ENCODE peak calls at places on chromosomes 12 and 14, in eight cellular contexts. B is H9; G is Panc1; F is upper lobe of right lung; H is CD4-positive, CD25-positive, alpha-beta regulatory T cell; Y is psoas muscle; M is heart left ventricle; K is BE2C. R is an unnamed sample. For H3K4me1, the result is how much of the 10 kb centered on the place peaks cover.

GRCh38 chr12:6065872-6066217 is 58.6 kb downstream of the VWF start:
- DNase-seq in B (no peak), G (no peak), F (no peak), H (no peak), Y (no peak), M (no peak), K (no peak), R (no peak)

GRCh38 chr14:54893151-54893760 is 9.4 kb downstream of the GCH1 start:
- DNase-seq in B (no peak), G (no peak), F (no peak), H (no peak), Y (no peak), M (no peak), K (peak), R (no peak)

GRCh38 chr14:76564471-76565119 is 188.7 kb downstream of the ESRRB start:
- DNase-seq in B (peak), G (no peak), F (no peak), H (no peak), Y (no peak), M (no peak), K (peak), R (peak)

GRCh38 chr12:23066095-23066494 is 441.1 kb downstream of the ETNK1 start:
- DNase-seq in B (no peak), G (no peak), F (no peak), H (no peak), Y (no peak), M (no peak), K (no peak), R (no peak)

GRCh38 chr14:90426663-90427062 is 29.8 kb downstream of the CALM1 start:
- DNase-seq in B (no peak), G (no peak), F (no peak), H (no peak), Y (no peak), M (peak), K (peak), R (no peak)

GRCh38 chr12:57231276-57232021 is 1.9 kb downstream of the SHMT2 start:
- DNase-seq in B (no peak), G (no peak), F (no peak), H (no peak), Y (no peak), M (no peak), K (no peak), R (no peak)

GRCh38 chr14:64114166-64114565 is 180.0 kb downstream of the ESR2 start:
- DNase-seq in B (peak), G (no peak), F (no peak), H (no peak), Y (peak), M (no peak), K (no peak), R (no peak)

GRCh38 chr14:60272177-60272576 is 23.2 kb downstream of the PPM1A start:
- DNase-seq in B (no peak), G (no peak), F (no peak), H (no peak), Y (no peak), M (no peak), K (no peak), R (no peak)

GRCh38 chr14:23182372-23183014 is 967 bp downstream of the SLC7A8 start:
- DNase-seq in B (peak), G (no peak), F (peak), H (peak), Y (peak), M (no peak), K (no peak), R (no peak)

GRCh38 chr12:102950107-102950949 is 7.1 kb upstream of the ASCL1 start:
- DNase-seq in B (peak), G (no peak), F (no peak), H (no peak), Y (no peak), M (no peak), K (peak), R (no peak)

GRCh38 chr14:47674546-47675238 is 713 bp downstream of the MDGA2 start:
- DNase-seq in B (peak), G (no peak), F (peak), H (no peak), Y (no peak), M (no peak), K (peak), R (no peak)

GRCh38 chr12:108642269-108642870 is 8.7 kb upstream of the SELPLG start:
- DNase-seq in B (no peak), G (no peak), F (no peak), H (no peak), Y (no peak), M (no peak), K (no peak), R (no peak)
- H3K4me1 ChIP-seq in B (under half), G (under half), F (half or more), H (under half), Y (under half), M (half or more), K (under half), R (under half)

GRCh38 chr12:108784270-108784669 is 53.0 kb upstream of the CORO1C start:
- DNase-seq in B (no peak), G (no peak), F (no peak), H (no peak), Y (no peak), M (no peak), K (no peak), R (no peak)
- H3K4me1 ChIP-seq in B (under half), G (under half), F (under half), H (under half), Y (under half), M (half or more), K (under half), R (under half)

GRCh38 chr12:93710574-93710926 is 33.4 kb downstream of the CRADD start:
- DNase-seq in B (no peak), G (no peak), F (no peak), H (no peak), Y (no peak), M (no peak), K (no peak), R (no peak)

GRCh38 chr12:93713060-93713459 is 35.9 kb downstream of the CRADD start:
- DNase-seq in B (no peak), G (no peak), F (no peak), H (no peak), Y (no peak), M (no peak), K (no peak), R (no peak)

GRCh38 chr12:93714382-93714781 is 37.2 kb downstream of the CRADD start:
- DNase-seq in B (no peak), G (peak), F (no peak), H (no peak), Y (no peak), M (no peak), K (no peak), R (no peak)

GRCh38 chr12:93712204-93712603 is 35.0 kb downstream of the CRADD start:
- DNase-seq in B (no peak), G (no peak), F (no peak), H (no peak), Y (no peak), M (no peak), K (no peak), R (no peak)

DNA sequence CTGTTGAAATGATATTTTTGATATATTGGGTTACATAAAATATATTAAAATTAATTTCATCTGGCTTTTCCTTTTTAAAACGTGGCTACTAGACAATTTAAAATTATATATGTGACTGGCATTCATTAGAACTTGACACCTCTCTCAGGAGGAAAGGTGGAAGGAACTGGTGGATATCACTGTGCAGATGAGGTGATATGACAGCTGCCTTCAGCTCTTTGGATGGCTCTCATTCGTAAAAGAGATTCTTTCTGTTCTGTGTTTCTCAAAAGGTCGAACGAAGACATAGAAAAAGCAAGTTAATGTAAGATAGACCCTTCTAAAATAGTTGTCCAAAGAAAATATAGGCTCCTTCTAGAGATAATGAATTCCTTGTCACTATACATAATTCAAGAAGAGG is 36.6 kb downstream of the CRADD start:
- DNase-seq in B (no peak), G (no peak), F (no peak), H (no peak), Y (no peak), M (no peak), K (no peak), R (no peak)
- H3K4me1 ChIP-seq in B (under half), G (under half), F (under half), H (under half), Y (under half), M (under half), K (under half), R (under half)

GRCh38 chr12:3164454-3165310 is 87.5 kb downstream of the TSPAN9 start:
- DNase-seq in B (no peak), G (no peak), F (no peak), H (no peak), Y (no peak), M (no peak), K (no peak), R (no peak)
- H3K4me1 ChIP-seq in B (under half), G (under half), F (under half), H (under half), Y (under half), M (under half), K (under half), R (under half)

DNA sequence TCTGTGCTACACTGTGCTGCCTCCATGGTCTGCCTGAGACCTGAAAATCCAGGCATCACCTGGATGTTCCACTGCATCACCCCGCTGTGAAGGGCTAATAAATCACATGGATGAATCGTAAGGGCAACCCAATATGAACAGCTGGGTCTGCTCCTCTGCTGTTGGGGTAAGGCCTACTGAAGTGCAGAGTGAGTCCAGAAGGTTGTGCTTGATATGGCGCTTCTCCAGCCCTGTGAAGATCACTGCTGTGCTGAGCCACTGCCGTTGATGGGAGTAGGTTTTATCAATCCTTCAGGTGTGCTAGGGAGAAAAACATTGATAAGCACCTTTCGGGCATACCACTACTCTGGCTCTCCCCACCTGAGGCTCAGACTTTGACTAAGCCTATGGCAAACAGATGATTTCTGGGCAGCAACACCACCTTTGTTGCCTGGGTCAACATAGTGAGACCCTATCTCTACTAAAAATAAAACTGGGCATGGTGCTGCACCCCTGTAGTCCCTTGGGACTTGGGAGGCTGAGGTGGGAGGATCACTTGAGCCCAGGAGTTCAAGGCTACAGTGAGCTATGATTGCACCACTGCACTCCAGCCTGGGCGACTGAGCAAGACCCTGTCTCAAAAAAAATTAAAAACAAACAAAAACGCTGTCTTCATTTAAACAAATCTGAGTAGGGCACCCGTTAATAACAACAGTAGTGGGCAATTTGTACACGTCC is 1.7 kb downstream of the ACVRL1 start:
- DNase-seq in B (no peak), G (no peak), F (no peak), H (no peak), Y (no peak), M (no peak), K (no peak), R (no peak)
- H3K4me1 ChIP-seq in B (under half), G (under half), F (half or more), H (under half), Y (under half), M (half or more), K (half or more), R (under half)

GRCh38 chr12:53217930-53218307 is 10.9 kb upstream of the ITGB7 start:
- DNase-seq in B (peak), G (no peak), F (no peak), H (no peak), Y (no peak), M (no peak), K (no peak), R (no peak)
- H3K4me1 ChIP-seq in B (under half), G (under half), F (half or more), H (half or more), Y (under half), M (half or more), K (under half), R (under half)

DNA sequence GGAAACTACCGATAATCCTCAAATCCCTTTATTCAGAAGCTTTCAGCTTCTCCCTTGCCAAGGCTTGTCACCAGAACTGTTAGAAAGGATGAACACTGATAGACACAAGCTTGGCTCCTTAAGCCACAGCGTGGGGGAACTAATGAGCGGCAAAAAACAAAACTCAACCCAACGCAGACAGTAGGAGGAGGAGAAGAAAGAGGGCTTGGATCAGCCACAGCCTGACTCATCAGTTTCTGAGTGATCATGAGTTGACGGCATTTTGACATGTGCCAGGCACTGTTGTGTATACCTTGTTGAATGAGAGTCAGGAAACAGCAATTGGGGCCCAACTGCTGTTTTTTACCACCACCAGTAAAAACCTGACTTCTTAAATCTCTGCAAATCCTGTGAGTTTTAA is 23.7 kb downstream of the PLXNC1 start:
- DNase-seq in B (no peak), G (no peak), F (no peak), H (no peak), Y (no peak), M (no peak), K (no peak), R (no peak)
- H3K4me1 ChIP-seq in B (under half), G (under half), F (under half), H (under half), Y (under half), M (under half), K (under half), R (under half)

GRCh38 chr12:47803196-47803875 is 16.4 kb downstream of the HDAC7 start:
- DNase-seq in B (no peak), G (no peak), F (no peak), H (no peak), Y (no peak), M (no peak), K (no peak), R (no peak)
- H3K4me1 ChIP-seq in B (under half), G (under half), F (half or more), H (half or more), Y (half or more), M (half or more), K (under half), R (under half)

R was measured in iPS DF 6.9.